ENCODE peak calls at places on chromosomes 11 and 22, in five cellular contexts. D, P, L, H and U are unnamed samples.

GRCh38 chr22:47165338-47165931 is 403.0 kb downstream of the TBC1D22A start:
- DNase-seq in D (no peak), P (no peak), L (peak), H (no peak), U (peak)

GRCh38 chr11:134215836-134216235 is 7.9 kb downstream of the NCAPD3 start:
- DNase-seq in D (no peak), P (no peak), L (no peak), H (no peak), U (no peak)

GRCh38 chr11:88301478-88302140 is 35.9 kb downstream of the CTSC start:
- DNase-seq in D (no peak), P (peak), L (no peak), H (no peak), U (no peak)

GRCh38 chr11:30107899-30108298 is 91.1 kb upstream of the KCNA4 start:
- DNase-seq in D (peak), P (peak), L (no peak), H (no peak), U (no peak)

GRCh38 chr11:95256204-95256819 is 25.3 kb upstream of the SESN3 start:
- DNase-seq in D (no peak), P (peak), L (no peak), H (no peak), U (no peak)

GRCh38 chr22:36193171-36193570 is 8.4 kb downstream of the APOL4 start:
- DNase-seq in D (no peak), P (no peak), L (no peak), H (no peak), U (no peak)

GRCh38 chr22:24417200-24417599 is 10.2 kb upstream of the ADORA2A start:
- DNase-seq in D (no peak), P (no peak), L (no peak), H (no peak), U (no peak)

GRCh38 chr22:17368727-17369552 is at the start of gene CECR2:
- DNase-seq in D (peak), P (peak), L (peak), H (no peak), U (peak)

GRCh38 chr22:38766076-38766777 is 10.4 kb upstream of the SUN2 start:
- DNase-seq in D (peak), P (peak), L (peak), H (no peak), U (peak)

GRCh38 chr11:14318581-14318981 is 40.4 kb downstream of the RRAS2 start:
- DNase-seq in D (no peak), P (peak), L (no peak), H (no peak), U (no peak)

GRCh38 chr11:75324740-75325139 is 26.7 kb downstream of the ARRB1 start:
- DNase-seq in D (no peak), P (no peak), L (no peak), H (no peak), U (no peak)

GRCh38 chr11:79472736-79473536 is 32.1 kb upstream of the TENM4 start:
- DNase-seq in D (no peak), P (no peak), L (no peak), H (no peak), U (no peak)

GRCh38 chr11:117490911-117491310 is 163.3 kb downstream of the CEP164 start:
- DNase-seq in D (no peak), P (no peak), L (no peak), H (no peak), U (no peak)

GRCh38 chr11:82174610-82175009 is 559.1 kb downstream of the FAM181B start:
- DNase-seq in D (peak), P (no peak), L (no peak), H (no peak), U (no peak)
- TF ChIP-seq CTCF in D (no peak), P (no peak), L (no peak), H (no peak), U (no peak)

GRCh38 chr11:130625907-130626306 is 177.5 kb downstream of the ADAMTS15 start:
- DNase-seq in D (no peak), P (no peak), L (no peak), H (no peak), U (no peak)
- H3K27ac ChIP-seq in D (peak), P (no peak), L (no peak), H (no peak), U (no peak)

GRCh38 chr11:121032546-121032945 is 8.6 kb downstream of the TBCEL start:
- DNase-seq in D (peak), P (no peak), L (no peak), H (no peak), U (no peak)
- TF ChIP-seq CTCF in D (no peak), P (no peak), L (no peak), H (no peak), U (peak)

DNA sequence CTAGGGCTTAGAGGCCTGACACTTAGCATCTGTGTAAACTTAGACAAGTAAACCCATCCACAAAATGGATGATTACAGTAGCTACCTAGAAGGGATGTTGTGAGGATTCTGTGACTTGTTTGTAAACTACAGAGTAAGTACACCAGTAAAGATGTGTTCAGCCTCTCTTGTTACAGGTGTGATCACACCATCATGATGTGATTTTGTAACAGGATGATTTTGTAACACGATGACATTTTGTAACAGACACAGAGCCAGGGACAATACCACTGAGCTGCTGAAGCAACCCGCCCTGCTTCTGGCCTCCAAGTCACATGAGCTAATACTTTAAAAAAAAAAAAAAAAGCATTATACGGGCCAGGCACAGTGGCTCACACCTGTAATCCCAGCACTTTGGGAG is 17.0 kb downstream of the FADD start:
- DNase-seq in D (no peak), P (no peak), L (no peak), H (no peak), U (no peak)
- H3K27ac ChIP-seq in D (no peak), P (no peak), L (no peak), H (no peak), U (no peak)

DNA sequence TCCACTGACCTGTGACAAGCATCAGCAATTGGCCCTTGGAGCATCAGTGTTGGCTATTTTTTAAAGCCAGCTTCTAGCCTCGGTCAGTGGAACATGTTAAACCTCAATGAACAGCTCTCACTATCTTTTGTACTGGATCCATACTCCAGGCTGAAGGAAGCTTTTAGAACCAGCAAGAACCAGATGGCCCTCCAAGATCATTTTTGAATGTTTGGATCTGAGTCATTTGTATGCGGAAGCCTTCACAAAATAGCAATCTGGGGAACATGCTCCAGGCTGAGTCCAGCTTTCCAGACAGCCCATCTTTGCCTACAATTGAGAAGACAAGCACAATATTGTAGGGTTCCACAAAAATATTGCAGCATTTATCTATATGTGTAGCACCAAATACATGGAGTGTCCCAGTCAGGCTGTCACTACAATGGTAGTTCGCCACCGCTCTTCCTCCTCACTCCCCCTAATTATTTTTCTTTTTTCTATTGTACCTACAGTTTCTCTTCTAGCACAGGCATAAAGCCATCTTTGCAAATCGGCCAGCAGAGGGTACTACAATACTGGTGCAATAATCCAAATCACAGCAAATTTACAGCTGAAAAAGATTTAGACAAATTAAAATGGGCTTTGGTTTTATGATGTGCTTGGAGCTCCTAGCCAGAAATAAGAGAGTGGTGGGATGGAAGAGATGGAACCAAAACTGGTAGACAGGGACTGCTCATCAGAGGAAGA is 177.4 kb upstream of the BLID start:
- DNase-seq in D (no peak), P (no peak), L (no peak), H (no peak), U (no peak)
- TF ChIP-seq CTCF in D (no peak), P (peak), L (no peak), H (no peak), U (peak)

GRCh38 chr11:27390959-27391326 is 27.9 kb upstream of the CCDC34 start:
- DNase-seq in D (no peak), P (peak), L (no peak), H (no peak), U (no peak)

GRCh38 chr11:27390318-27390958 is 27.4 kb upstream of the CCDC34 start:
- DNase-seq in D (peak), P (no peak), L (no peak), H (no peak), U (no peak)

GRCh38 chr11:27392715-27393114 is 29.7 kb upstream of the CCDC34 start:
- DNase-seq in D (peak), P (peak), L (no peak), H (no peak), U (no peak)

GRCh38 chr11:27391336-27392015 is 28.5 kb upstream of the CCDC34 start:
- DNase-seq in D (no peak), P (peak), L (no peak), H (no peak), U (no peak)

DNA sequence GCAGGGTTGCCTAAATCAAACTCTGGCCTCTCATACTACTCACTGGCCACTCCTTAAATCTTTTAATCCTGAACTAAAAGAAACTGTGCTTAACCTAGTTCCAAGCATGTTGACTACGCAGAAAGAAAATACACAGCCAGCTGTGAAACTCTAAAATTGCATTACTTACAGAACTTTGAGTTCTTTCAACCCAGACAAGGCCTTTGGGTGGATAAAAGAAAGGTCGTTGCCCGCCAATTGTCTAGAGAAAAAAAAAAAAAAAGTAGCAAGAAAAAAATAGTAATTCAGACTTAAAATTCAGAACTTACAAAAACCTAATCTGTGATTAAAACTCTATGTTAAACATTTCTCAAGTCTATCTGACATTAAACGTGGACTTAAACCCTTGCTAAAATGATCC is 29.3 kb upstream of the CCDC34 start:
- DNase-seq in D (no peak), P (no peak), L (no peak), H (no peak), U (no peak)
- H3K27ac ChIP-seq in D (peak), P (no peak), L (no peak), H (no peak), U (peak)